ENCODE peak calls at places on chromosomes 13 and 19, in four cellular contexts. One of them, this sample, is unnamed.

GRCh38 chr13:47480121-47480520 is 521.0 kb downstream of the SUCLA2 start:
- ATAC-seq in HepG2: no peak
- ATAC-seq in T-helper 17 cell: no peak
- ATAC-seq in aorta: no peak
- ATAC-seq in this sample: no peak

GRCh38 chr13:55632402-55632801 is 1508.3 kb upstream of the PRR20A start:
- ATAC-seq in T-helper 17 cell: no peak
- ATAC-seq in aorta: no peak
- ATAC-seq in HepG2: no peak
- ATAC-seq in this sample: no peak

GRCh38 chr19:29268721-29269483 is 56.0 kb upstream of the UQCRFS1 start:
- ATAC-seq in aorta: no peak
- ATAC-seq in HepG2: no peak
- ATAC-seq in T-helper 17 cell: no peak
- ATAC-seq in this sample: no peak

GRCh38 chr19:55368701-55369563 is 1.3 kb downstream of the IL11 start:
- ATAC-seq in aorta: no peak
- ATAC-seq in HepG2: peak; percentile 63
- ATAC-seq in T-helper 17 cell: peak; percentile 41
- ATAC-seq in this sample: peak; percentile 59

GRCh38 chr13:48660356-48661076 is 6.8 kb downstream of the CYSLTR2 start:
- ATAC-seq in aorta: peak; percentile 48
- ATAC-seq in HepG2: no peak
- ATAC-seq in T-helper 17 cell: peak; percentile 32
- ATAC-seq in this sample: peak; percentile 66

GRCh38 chr19:40596608-40597328 is 4.4 kb upstream of the LTBP4 start:
- ATAC-seq in T-helper 17 cell: no peak
- ATAC-seq in HepG2: peak; percentile 55
- ATAC-seq in aorta: peak; percentile 54
- ATAC-seq in this sample: no peak

GRCh38 chr13:24894277-24894971 is 130.5 kb downstream of the RNF17 start:
- ATAC-seq in T-helper 17 cell: no peak
- ATAC-seq in HepG2: no peak
- ATAC-seq in aorta: peak; percentile 26
- ATAC-seq in this sample: no peak

GRCh38 chr19:51365211-51366049 is 758 bp downstream of the ETFB start:
- ATAC-seq in HepG2: peak; percentile 37
- ATAC-seq in T-helper 17 cell: peak; percentile 25
- ATAC-seq in aorta: no peak
- ATAC-seq in this sample: no peak

GRCh38 chr19:42244452-42245220 is 2.2 kb upstream of the GSK3A start:
- ATAC-seq in HepG2: peak; percentile 49
- ATAC-seq in T-helper 17 cell: peak; percentile 44
- ATAC-seq in aorta: peak; percentile 70
- ATAC-seq in this sample: peak; percentile 67

GRCh38 chr13:31794452-31794851 is 55.1 kb downstream of the RXFP2 start:
- ATAC-seq in T-helper 17 cell: no peak
- ATAC-seq in aorta: peak; percentile 7
- ATAC-seq in HepG2: no peak
- ATAC-seq in this sample: no peak

GRCh38 chr19:53808710-53809125 is 15.4 kb downstream of the NLRP12 start:
- ATAC-seq in T-helper 17 cell: no peak
- ATAC-seq in HepG2: peak; percentile 88
- ATAC-seq in aorta: no peak
- ATAC-seq in this sample: no peak

GRCh38 chr19:21698215-21698614 is 69.2 kb downstream of the ZNF100 start:
- ATAC-seq in HepG2: peak; percentile 39
- ATAC-seq in aorta: no peak
- ATAC-seq in T-helper 17 cell: peak; percentile 44
- ATAC-seq in this sample: no peak

GRCh38 chr19:10604460-10604980 is 17.4 kb upstream of the AP1M2 start:
- ATAC-seq in T-helper 17 cell: peak; percentile 3
- ATAC-seq in HepG2: peak; percentile 41
- ATAC-seq in aorta: no peak
- ATAC-seq in this sample: peak; percentile 48

GRCh38 chr19:17539288-17540117 is 15.9 kb upstream of the COLGALT1 start:
- ATAC-seq in T-helper 17 cell: peak; percentile 96
- ATAC-seq in aorta: peak; percentile 89
- ATAC-seq in HepG2: peak; percentile 86
- ATAC-seq in this sample: peak; percentile 91

GRCh38 chr19:6216996-6217751 is 62.6 kb downstream of the MLLT1 start:
- ATAC-seq in T-helper 17 cell: no peak
- ATAC-seq in HepG2: no peak
- ATAC-seq in aorta: no peak
- ATAC-seq in this sample: no peak

GRCh38 chr13:33272531-33273124 is 12.9 kb downstream of the STARD13 start:
- ATAC-seq in T-helper 17 cell: no peak
- ATAC-seq in aorta: no peak
- ATAC-seq in HepG2: peak; percentile 82
- ATAC-seq in this sample: no peak

GRCh38 chr19:1986357-1987162 is 29.0 kb downstream of the BTBD2 start:
- ATAC-seq in T-helper 17 cell: no peak
- ATAC-seq in aorta: peak; percentile 6
- ATAC-seq in HepG2: peak; percentile 16
- ATAC-seq in this sample: peak; percentile 35

GRCh38 chr13:23799945-23800344 is 89.3 kb downstream of the MIPEP start:
- ATAC-seq in aorta: peak; percentile 48
- ATAC-seq in HepG2: no peak
- ATAC-seq in T-helper 17 cell: peak; percentile 94
- ATAC-seq in this sample: no peak

GRCh38 chr19:14416743-14417214 is 2.4 kb downstream of the DDX39A start:
- ATAC-seq in T-helper 17 cell: no peak
- ATAC-seq in HepG2: no peak
- ATAC-seq in aorta: no peak
- ATAC-seq in this sample: no peak

GRCh38 chr19:23145617-23146415 is 29.0 kb downstream of the ZNF730 start:
- ATAC-seq in T-helper 17 cell: no peak
- ATAC-seq in aorta: no peak
- ATAC-seq in HepG2: no peak
- ATAC-seq in this sample: no peak

GRCh38 chr13:42847891-42848663 is 66.7 kb downstream of the FAM216B start:
- ATAC-seq in T-helper 17 cell: no peak
- ATAC-seq in HepG2: no peak
- ATAC-seq in aorta: no peak
- ATAC-seq in this sample: no peak

GRCh38 chr13:112877496-112877895 is 91.5 kb upstream of the MCF2L start:
- ATAC-seq in aorta: no peak
- ATAC-seq in HepG2: no peak
- ATAC-seq in T-helper 17 cell: no peak
- ATAC-seq in this sample: no peak

GRCh38 chr13:95355491-95355890 is 54.2 kb upstream of the ABCC4 start:
- ATAC-seq in T-helper 17 cell: no peak
- ATAC-seq in HepG2: no peak
- ATAC-seq in aorta: no peak
- ATAC-seq in this sample: no peak

GRCh38 chr19:18298601-18299000 is 17.2 kb upstream of the JUND start:
- ATAC-seq in aorta: no peak
- ATAC-seq in HepG2: no peak
- ATAC-seq in T-helper 17 cell: no peak
- ATAC-seq in this sample: no peak

GRCh38 chr19:45790942-45791341 is 1.7 kb downstream of the DMWD start:
- ATAC-seq in aorta: no peak
- ATAC-seq in T-helper 17 cell: peak; percentile 31
- ATAC-seq in HepG2: no peak
- ATAC-seq in this sample: peak; percentile 48

GRCh38 chr13:110121312-110122083 is 185.5 kb downstream of the COL4A1 start:
- ATAC-seq in aorta: no peak
- ATAC-seq in T-helper 17 cell: no peak
- ATAC-seq in HepG2: no peak
- ATAC-seq in this sample: no peak

GRCh38 chr13:73767191-73767741 is 366.9 kb downstream of the KLF12 start:
- ATAC-seq in HepG2: peak; percentile 44
- ATAC-seq in T-helper 17 cell: peak; percentile 26
- ATAC-seq in aorta: no peak
- ATAC-seq in this sample: peak; percentile 47

GRCh38 chr13:73816702-73817101 is 317.5 kb downstream of the KLF12 start:
- ATAC-seq in HepG2: no peak
- ATAC-seq in aorta: no peak
- ATAC-seq in T-helper 17 cell: no peak
- ATAC-seq in this sample: no peak

GRCh38 chr19:45975296-45975695 is 1.6 kb upstream of the NOVA2 start:
- ATAC-seq in HepG2: no peak
- ATAC-seq in T-helper 17 cell: no peak
- ATAC-seq in aorta: no peak
- ATAC-seq in this sample: no peak

GRCh38 chr13:95788100-95788463 is 111.1 kb downstream of the DNAJC3 start:
- ATAC-seq in T-helper 17 cell: no peak
- ATAC-seq in HepG2: no peak
- ATAC-seq in aorta: no peak
- ATAC-seq in this sample: no peak

GRCh38 chr19:52007436-52007804 is 591 bp downstream of the ZNF615 start:
- ATAC-seq in aorta: peak; percentile 16
- ATAC-seq in HepG2: peak; percentile 79
- ATAC-seq in T-helper 17 cell: peak; percentile 6
- ATAC-seq in this sample: no peak

GRCh38 chr13:37414667-37415066 is 183.9 kb downstream of the POSTN start:
- ATAC-seq in T-helper 17 cell: no peak
- ATAC-seq in aorta: no peak
- ATAC-seq in HepG2: no peak
- ATAC-seq in this sample: no peak

GRCh38 chr13:30334663-30335386 is 27.5 kb upstream of the KATNAL1 start:
- ATAC-seq in aorta: no peak
- ATAC-seq in HepG2: peak; percentile 98
- ATAC-seq in T-helper 17 cell: peak; percentile 40
- ATAC-seq in this sample: no peak

GRCh38 chr19:47444388-47444821 is 25.1 kb upstream of the MEIS3 start:
- ATAC-seq in HepG2: no peak
- ATAC-seq in aorta: no peak
- ATAC-seq in T-helper 17 cell: no peak
- ATAC-seq in this sample: no peak

GRCh38 chr19:35856001-35856400 is 710 bp upstream of the KIRREL2 start:
- ATAC-seq in aorta: no peak
- ATAC-seq in HepG2: peak; percentile 25
- ATAC-seq in T-helper 17 cell: no peak
- ATAC-seq in this sample: no peak

GRCh38 chr13:110433014-110433413 is 125.9 kb downstream of the COL4A2 start:
- ATAC-seq in T-helper 17 cell: no peak
- ATAC-seq in aorta: peak; percentile 89
- ATAC-seq in HepG2: no peak
- ATAC-seq in this sample: no peak

GRCh38 chr19:3936506-3937442 is 3.9 kb downstream of the NMRK2 start:
- ATAC-seq in HepG2: no peak
- ATAC-seq in aorta: no peak
- ATAC-seq in T-helper 17 cell: no peak
- ATAC-seq in this sample: peak; percentile 46

This sample was measured in stimulated activated memory B cell treated with anti-CD40 and anti-IgM and Interleukin-4, amounts not matched to agents 10 μg/mL and 1 μg/mL and 100 μg/mL, for 72 hours.